ENCODE peak calls at places on chromosomes 16 and 17, in nine cellular contexts. R is hypothalamus, N is T-helper 1 cell, Z is A549, T is substantia nigra, G is T-helper 17 cell, P is upper lobe of right lung, A is Kasumi-1, U is Panc1. D is an unnamed sample.

GRCh38 chr17:64103751-64104364 is 26.1 kb downstream of the ERN1 start:
- DNase-seq in R (no peak), N (no peak), Z (no peak), T (no peak), G (no peak), P (no peak), A (peak), U (no peak), D (peak)

GRCh38 chr17:42188749-42189650 is 3.7 kb upstream of the HCRT start:
- DNase-seq in R (no peak), N (no peak), Z (no peak), T (no peak), G (no peak), P (no peak), A (peak), U (no peak), D (no peak)

GRCh38 chr17:71986886-71987285 is 133.9 kb upstream of the SOX9 start:
- DNase-seq in R (no peak), N (no peak), Z (no peak), T (no peak), G (no peak), P (no peak), A (no peak), U (no peak), D (no peak)

GRCh38 chr16:17312100-17312732 is 158.5 kb downstream of the XYLT1 start:
- DNase-seq in R (no peak), N (no peak), Z (no peak), T (no peak), G (no peak), P (no peak), A (no peak), U (no peak), D (peak)

GRCh38 chr17:68803122-68803615 is 152.0 kb downstream of the ABCA8 start:
- DNase-seq in R (no peak), N (no peak), Z (no peak), T (no peak), G (no peak), P (no peak), A (no peak), U (no peak), D (no peak)

GRCh38 chr17:2289878-2290478 is 13.6 kb downstream of the SMG6 start:
- DNase-seq in R (no peak), N (no peak), Z (no peak), T (no peak), G (no peak), P (no peak), A (no peak), U (no peak), D (no peak)

GRCh38 chr16:85029413-85029794 is 1.8 kb downstream of the KIAA0513 start:
- DNase-seq in R (no peak), N (peak), Z (no peak), T (no peak), G (peak), P (no peak), A (peak), U (no peak), D (peak)

GRCh38 chr17:31291820-31292219 is 5.2 kb downstream of the OMG start:
- DNase-seq in R (no peak), N (no peak), Z (no peak), T (no peak), G (no peak), P (no peak), A (no peak), U (no peak), D (no peak)

GRCh38 chr16:27950488-27950887 is 113.0 kb downstream of the GSG1L start:
- DNase-seq in R (no peak), N (no peak), Z (no peak), T (no peak), G (no peak), P (no peak), A (no peak), U (no peak), D (no peak)

GRCh38 chr16:89392881-89393730 is 97.3 kb downstream of the ANKRD11 start:
- DNase-seq in R (no peak), N (no peak), Z (no peak), T (no peak), G (no peak), P (no peak), A (no peak), U (no peak), D (no peak)

GRCh38 chr16:20899503-20900298 is 457 bp downstream of the DCUN1D3 start:
- DNase-seq in R (no peak), N (no peak), Z (peak), T (no peak), G (no peak), P (no peak), A (no peak), U (no peak), D (no peak)

GRCh38 chr16:82603784-82604411 is 22.9 kb upstream of the CDH13 start:
- DNase-seq in R (no peak), N (no peak), Z (peak), T (peak), G (no peak), P (no peak), A (no peak), U (no peak), D (no peak)

GRCh38 chr17:64781013-64781392 is 118.9 kb upstream of the SMURF2 start:
- DNase-seq in R (no peak), N (no peak), Z (no peak), T (no peak), G (no peak), P (peak), A (no peak), U (no peak), D (no peak)

GRCh38 chr16:23999663-24000062 is 163.9 kb downstream of the PRKCB start:
- DNase-seq in R (no peak), N (no peak), Z (no peak), T (no peak), G (no peak), P (no peak), A (no peak), U (no peak), D (no peak)

GRCh38 chr16:79801550-79802090 is 201.1 kb upstream of the MAF start:
- DNase-seq in R (no peak), N (no peak), Z (no peak), T (no peak), G (no peak), P (no peak), A (no peak), U (no peak), D (no peak)

GRCh38 chr16:50050802-50051201 is 15.0 kb upstream of the HEATR3 start:
- DNase-seq in R (no peak), N (no peak), Z (no peak), T (no peak), G (no peak), P (no peak), A (no peak), U (no peak), D (no peak)

GRCh38 chr17:49545811-49546545 is 29.7 kb upstream of the NXPH3 start:
- DNase-seq in R (no peak), N (no peak), Z (no peak), T (no peak), G (no peak), P (no peak), A (no peak), U (no peak), D (no peak)

GRCh38 chr17:7438050-7438614 is 1.2 kb upstream of the FGF11 start:
- DNase-seq in R (no peak), N (peak), Z (no peak), T (peak), G (peak), P (peak), A (peak), U (no peak), D (no peak)

GRCh38 chr17:2758870-2759269 is 9.4 kb upstream of the CCDC92B start:
- DNase-seq in R (no peak), N (no peak), Z (no peak), T (no peak), G (no peak), P (no peak), A (no peak), U (no peak), D (no peak)

GRCh38 chr16:19520861-19521331 is 1.0 kb downstream of the GDE1 start:
- DNase-seq in R (no peak), N (no peak), Z (peak), T (no peak), G (no peak), P (no peak), A (no peak), U (peak), D (peak)

GRCh38 chr17:66445229-66445628 is 142.8 kb downstream of the PRKCA start:
- DNase-seq in R (no peak), N (no peak), Z (no peak), T (no peak), G (no peak), P (no peak), A (no peak), U (no peak), D (no peak)

GRCh38 chr16:67244387-67245188 is 2.7 kb downstream of the FHOD1 start:
- DNase-seq in R (no peak), N (peak), Z (peak), T (no peak), G (peak), P (peak), A (peak), U (no peak), D (peak)

GRCh38 chr16:82152641-82153094 is 17.4 kb downstream of the MPHOSPH6 start:
- DNase-seq in R (no peak), N (no peak), Z (peak), T (no peak), G (no peak), P (no peak), A (no peak), U (no peak), D (no peak)

GRCh38 chr16:27817038-27817437 is 246.5 kb downstream of the GSG1L start:
- DNase-seq in R (no peak), N (no peak), Z (no peak), T (no peak), G (no peak), P (peak), A (no peak), U (no peak), D (no peak)

GRCh38 chr17:4950075-4950756 is 703 bp upstream of the ENO3 start:
- DNase-seq in R (no peak), N (no peak), Z (peak), T (no peak), G (no peak), P (peak), A (peak), U (no peak), D (no peak)